ENCODE peak calls at places on chromosome 7, in six cellular contexts. B is lower lobe of right lung, G is fibroblast of villous mesenchyme, R is WTC11, F is HCT116, D is progenitor cell of endocrine pancreas. V is an unnamed sample.

GRCh38 chr7:64882341-64883112 is 20.5 kb upstream of the ZNF273 start:
- DNase-seq in B (peak), G (peak), D (no peak), R (no peak), F (no peak), V (peak)

GRCh38 chr7:23514755-23515154 is 17.0 kb downstream of the TRA2A start:
- DNase-seq in D (no peak), B (no peak), R (no peak), G (no peak), F (no peak), V (no peak)

GRCh38 chr7:100568936-100569844 is 4.5 kb downstream of the SAP25 start:
- DNase-seq in G (peak), R (peak), F (no peak), D (peak), B (peak), V (peak)

GRCh38 chr7:83248000-83248399 is 85.3 kb upstream of the PCLO start:
- DNase-seq in B (no peak), F (no peak), D (no peak), G (no peak), R (no peak), V (no peak)

GRCh38 chr7:44665531-44666213 is 59.2 kb downstream of the OGDH start:
- DNase-seq in R (no peak), B (no peak), F (no peak), D (no peak), G (peak), V (no peak)

GRCh38 chr7:128697301-128697905 is 25.3 kb downstream of the GARIN1A start:
- DNase-seq in B (peak), F (no peak), G (peak), R (peak), D (no peak), V (no peak)

GRCh38 chr7:35776686-35777085 is 24.2 kb upstream of the SEPTIN7 start:
- DNase-seq in B (no peak), D (no peak), R (no peak), G (no peak), F (no peak), V (no peak)

GRCh38 chr7:131105294-131105802 is 222.3 kb upstream of the MKLN1 start:
- DNase-seq in R (peak), B (no peak), D (no peak), F (no peak), G (peak), V (no peak)

GRCh38 chr7:28419717-28420116 is 7.4 kb downstream of the CREB5 start:
- DNase-seq in R (no peak), B (no peak), G (peak), F (no peak), D (no peak), V (no peak)

GRCh38 chr7:72118366-72118765 is 293.8 kb downstream of the CALN1 start:
- DNase-seq in D (no peak), G (no peak), F (no peak), B (no peak), R (no peak), V (no peak)

GRCh38 chr7:97021443-97022261 is 3.0 kb downstream of the DLX5 start:
- DNase-seq in G (no peak), F (no peak), R (no peak), D (peak), B (no peak), V (no peak)

GRCh38 chr7:131197920-131198610 is 129.6 kb upstream of the MKLN1 start:
- DNase-seq in R (no peak), G (peak), F (no peak), B (no peak), D (no peak), V (no peak)

GRCh38 chr7:2611401-2611800 is 20.4 kb upstream of the TTYH3 start:
- DNase-seq in R (no peak), B (no peak), F (no peak), D (no peak), G (no peak), V (no peak)

GRCh38 chr7:31104361-31105255 is 52.5 kb downstream of the ADCYAP1R1 start:
- DNase-seq in G (no peak), F (no peak), R (no peak), B (no peak), D (no peak), V (peak)

GRCh38 chr7:105352018-105352612 is 36.6 kb downstream of the SRPK2 start:
- DNase-seq in F (no peak), R (no peak), G (peak), D (no peak), B (peak), V (no peak)

GRCh38 chr7:35185908-35186731 is 67.8 kb downstream of the TBX20 start:
- DNase-seq in B (no peak), G (peak), R (peak), D (peak), F (no peak), V (peak)

GRCh38 chr7:38169862-38170261 is 8.2 kb upstream of the STARD3NL start:
- DNase-seq in D (no peak), G (peak), B (no peak), F (no peak), R (no peak), V (no peak)

GRCh38 chr7:84106291-84106690 is 88.3 kb downstream of the SEMA3A start:
- DNase-seq in B (no peak), D (no peak), G (no peak), R (no peak), F (no peak), V (no peak)

GRCh38 chr7:74021546-74022320 is 6.2 kb upstream of the ELN start:
- DNase-seq in G (no peak), R (no peak), D (no peak), F (no peak), B (no peak), V (no peak)

GRCh38 chr7:150857276-150858055 is 5.1 kb downstream of the AOC1 start:
- DNase-seq in F (no peak), D (no peak), B (no peak), R (no peak), G (no peak), V (no peak)

GRCh38 chr7:139777304-139777890 is 401 bp downstream of the HIPK2 start:
- DNase-seq in G (peak), R (peak), F (no peak), D (peak), B (peak), V (peak)

GRCh38 chr7:114979388-114979787 is 57.5 kb downstream of the MDFIC start:
- DNase-seq in B (peak), F (peak), G (peak), D (no peak), R (no peak), V (no peak)

GRCh38 chr7:147535619-147536200 is 1054.9 kb upstream of the C7orf33 start:
- DNase-seq in F (no peak), B (no peak), D (no peak), R (no peak), G (peak), V (no peak)

GRCh38 chr7:75776295-75776971 is 4.4 kb upstream of the CCL26 start:
- DNase-seq in D (no peak), G (peak), B (no peak), R (no peak), F (no peak), V (no peak)

GRCh38 chr7:111409714-111410422 is 152.4 kb downstream of the IMMP2L start:
- DNase-seq in R (no peak), G (peak), F (no peak), B (no peak), D (no peak), V (no peak)

GRCh38 chr7:118185163-118185860 is 1.3 kb downstream of the LSM8 start:
- DNase-seq in R (no peak), G (peak), B (no peak), D (no peak), F (no peak), V (no peak)

GRCh38 chr7:138388673-138389491 is 71.2 kb upstream of the TRIM24 start:
- DNase-seq in D (no peak), G (peak), F (no peak), R (no peak), B (no peak), V (no peak)

GRCh38 chr7:159143780-159144755 is 599 bp downstream of the VIPR2 start:
- DNase-seq in G (no peak), D (no peak), F (no peak), R (peak), B (no peak), V (no peak)

GRCh38 chr7:98879198-98879988 is 1.1 kb downstream of the TRRAP start:
- DNase-seq in R (no peak), F (peak), D (no peak), G (peak), B (no peak), V (no peak)

GRCh38 chr7:47947355-47947749 is 914 bp downstream of the PKD1L1 start:
- DNase-seq in G (no peak), B (no peak), R (no peak), D (no peak), F (no peak), V (no peak)

GRCh38 chr7:108442039-108442568 is 14.1 kb downstream of the NRCAM start:
- DNase-seq in G (no peak), F (peak), R (no peak), D (no peak), B (no peak), V (no peak)

GRCh38 chr7:124773938-124774337 is 8.3 kb upstream of the GPR37 start:
- DNase-seq in R (no peak), D (no peak), G (no peak), B (no peak), F (no peak), V (no peak)

GRCh38 chr7:148483515-148483914 is 107.1 kb upstream of the C7orf33 start:
- DNase-seq in G (no peak), B (no peak), F (no peak), R (no peak), D (no peak), V (no peak)

GRCh38 chr7:44313621-44314031 is 11.8 kb downstream of the CAMK2B start:
- DNase-seq in B (no peak), G (no peak), D (no peak), R (no peak), F (no peak), V (no peak)

GRCh38 chr7:128921866-128922440 is 11.4 kb upstream of the KCP start:
- DNase-seq in G (no peak), R (no peak), F (no peak), B (no peak), D (no peak), V (no peak)

GRCh38 chr7:137626469-137627067 is 220.2 kb downstream of the DGKI start:
- DNase-seq in F (peak), G (peak), B (no peak), D (peak), R (peak), V (no peak)

GRCh38 chr7:151404216-151405011 is 5.4 kb downstream of the WDR86 start:
- DNase-seq in F (peak), D (no peak), G (peak), R (no peak), B (peak), V (no peak)

GRCh38 chr7:29622335-29623265 is 59.0 kb downstream of the PRR15 start:
- DNase-seq in B (no peak), G (peak), F (peak), D (no peak), R (no peak), V (no peak)
- TF ChIP-seq CTCF in B (no peak), G (no peak), F (no peak), D (no peak), R (no peak), V (no peak)

DNA sequence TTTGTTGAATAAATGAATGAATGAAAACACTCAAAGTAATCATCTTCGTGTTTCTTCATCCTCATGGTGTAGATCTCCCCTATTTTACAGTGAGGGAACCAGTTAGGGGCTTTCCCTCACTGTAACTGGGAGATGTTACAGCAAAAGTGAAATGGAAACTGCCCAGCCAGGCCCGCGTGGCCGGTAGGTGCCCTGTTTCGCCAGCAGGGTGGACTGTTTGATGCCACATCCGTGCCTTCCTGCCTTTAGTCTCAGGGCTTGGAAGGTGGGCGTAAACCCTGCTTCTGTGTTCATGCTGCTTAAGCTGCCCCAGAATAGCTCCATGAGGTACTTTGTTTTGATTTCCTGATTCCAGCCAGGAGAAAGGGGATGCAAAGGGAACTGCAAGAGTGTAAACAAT is 268.8 kb downstream of the PLXNA4 start:
- DNase-seq in G (no peak), B (no peak), D (no peak), R (peak), F (no peak), V (no peak)
- TF ChIP-seq CTCF in G (no peak), B (no peak), D (no peak), R (no peak), F (no peak), V (peak)

GRCh38 chr7:155806096-155806871 is 6.0 kb downstream of the SHH start:
- DNase-seq in G (no peak), B (no peak), F (no peak), D (no peak), R (no peak), V (no peak)

GRCh38 chr7:155805826-155806095 is 6.5 kb downstream of the SHH start:
- DNase-seq in D (no peak), F (no peak), B (no peak), G (no peak), R (no peak), V (no peak)

GRCh38 chr7:155804431-155804831 is 7.8 kb downstream of the SHH start:
- DNase-seq in D (no peak), R (no peak), F (no peak), B (no peak), G (no peak), V (no peak)

GRCh38 chr7:155803418-155804376 is 8.6 kb downstream of the SHH start:
- DNase-seq in D (no peak), F (no peak), R (peak), B (peak), G (no peak), V (no peak)

DNA sequence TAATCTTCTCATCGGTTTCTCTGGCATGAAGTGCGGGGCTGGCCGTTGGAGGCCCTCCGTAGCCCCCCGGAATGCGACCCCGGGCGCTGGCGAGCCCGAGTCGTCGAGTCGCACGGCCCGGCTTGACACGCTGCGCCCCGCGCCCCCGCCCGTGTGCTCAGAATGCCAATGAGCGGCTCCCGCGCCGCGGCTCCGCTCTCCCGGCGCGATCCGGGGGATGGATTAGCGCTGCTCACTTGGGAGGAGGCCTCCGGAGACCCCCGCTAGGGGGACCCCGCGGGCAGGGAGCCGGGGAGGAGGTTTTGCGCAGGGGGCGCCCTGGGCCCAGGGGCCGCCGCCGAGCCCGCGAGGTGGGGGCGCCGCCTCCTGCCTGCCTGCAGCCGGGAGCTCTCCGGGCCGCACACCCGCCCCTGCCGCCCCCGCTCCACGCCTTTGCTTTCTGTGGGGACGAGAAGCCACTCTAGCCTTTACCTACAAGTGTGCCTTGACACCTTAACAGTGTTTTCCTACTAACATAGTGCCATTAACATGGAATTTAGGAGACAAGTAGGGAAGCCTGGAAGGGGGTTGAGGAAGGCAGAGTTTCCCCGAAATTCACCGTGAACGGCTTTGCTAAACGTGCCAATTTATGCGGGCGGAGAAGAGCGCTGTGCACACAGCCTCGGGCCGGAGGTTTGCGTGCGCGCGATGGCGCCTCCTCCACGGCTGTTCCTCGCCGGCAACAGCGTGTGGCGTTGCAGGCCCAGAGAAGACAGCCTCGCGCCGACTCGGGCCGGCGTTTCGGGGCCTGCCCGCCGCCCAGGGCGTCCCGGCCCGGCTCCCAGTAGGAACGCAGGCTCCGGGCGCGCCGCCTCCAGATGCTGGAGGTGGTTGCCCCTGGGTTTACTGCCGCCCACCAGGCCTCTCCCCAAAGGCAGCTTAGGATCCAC is 7.1 kb downstream of the SHH start:
- DNase-seq in D (peak), B (peak), F (no peak), R (peak), G (peak), V (no peak)
- TF ChIP-seq CTCF in D (peak), B (peak), F (peak), R (peak), G (peak), V (peak)

GRCh38 chr7:149547126-149547525 is 49.5 kb upstream of the ZNF746 start:
- DNase-seq in B (no peak), G (no peak), F (no peak), D (no peak), R (no peak), V (no peak)
- TF ChIP-seq CTCF in B (no peak), G (no peak), F (no peak), D (no peak), R (no peak), V (no peak)

GRCh38 chr7:52168085-52168484 is 851.5 kb upstream of the COBL start:
- DNase-seq in F (no peak), D (no peak), R (peak), B (no peak), G (no peak), V (no peak)
- TF ChIP-seq CTCF in F (no peak), D (peak), R (peak), B (peak), G (peak), V (peak)

GRCh38 chr7:16421333-16422099 is at the start of gene CRPPA:
- DNase-seq in F (no peak), B (peak), D (peak), G (no peak), R (peak), V (no peak)
- TF ChIP-seq CTCF in F (no peak), B (no peak), D (no peak), G (no peak), R (no peak), V (peak)

GRCh38 chr7:27217951-27218350 is 18.1 kb upstream of the HOXA13 start:
- DNase-seq in B (no peak), R (no peak), G (no peak), D (no peak), F (no peak), V (no peak)
- TF ChIP-seq CTCF in B (no peak), R (no peak), G (no peak), D (no peak), F (no peak), V (no peak)

GRCh38 chr7:143490719-143491306 is 13.1 kb downstream of the TAS2R41 start:
- DNase-seq in D (no peak), F (no peak), G (peak), B (no peak), R (peak), V (no peak)
- TF ChIP-seq CTCF in D (peak), F (peak), G (peak), B (peak), R (no peak), V (no peak)

DNA sequence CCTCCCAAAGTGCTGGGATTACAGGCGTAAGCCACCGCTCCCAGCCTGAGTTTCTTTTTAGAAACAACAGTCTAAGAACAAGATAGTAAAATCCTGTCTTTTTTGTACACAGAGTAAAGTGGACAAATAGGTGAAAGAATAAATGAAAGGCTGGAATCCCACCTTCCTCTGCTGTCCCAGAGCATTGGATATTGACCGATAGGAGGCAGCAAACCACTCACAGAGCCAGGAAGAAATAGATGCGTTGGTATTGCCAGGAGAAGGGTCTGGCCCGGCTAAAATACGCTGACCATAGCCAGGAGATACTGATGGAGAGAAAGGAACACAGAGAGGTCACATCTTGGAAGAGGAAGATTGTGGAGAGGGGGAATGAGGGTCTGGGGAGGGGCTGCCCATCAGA is 11.4 kb upstream of the ZNF12 start:
- DNase-seq in G (no peak), F (no peak), D (no peak), R (no peak), B (no peak), V (no peak)
- TF ChIP-seq CTCF in G (no peak), F (no peak), D (no peak), R (no peak), B (no peak), V (peak)

GRCh38 chr7:20279979-20280378 is 50.7 kb upstream of the ITGB8 start:
- DNase-seq in R (no peak), F (no peak), B (no peak), D (no peak), G (no peak), V (no peak)
- TF ChIP-seq CTCF in R (no peak), F (no peak), B (no peak), D (no peak), G (no peak), V (no peak)